ENCODE peak calls at places on chromosome 2, in seven cellular contexts. G, C, W, U, J, T and P are unnamed samples.

GRCh38 chr2:142673836-142674235 is 203.6 kb upstream of the KYNU start:
- DNase-seq in J (no peak), U (no peak), T (no peak), G (no peak), C (no peak), W (no peak), P (no peak)

GRCh38 chr2:164456599-164456998 is 164.7 kb downstream of the GRB14 start:
- DNase-seq in T (no peak), J (no peak), U (no peak), C (no peak), W (no peak), G (peak), P (peak)

GRCh38 chr2:113021312-113021711 is 16.1 kb downstream of the IL36A start:
- DNase-seq in W (no peak), U (no peak), T (no peak), J (no peak), G (no peak), C (no peak), P (no peak)

GRCh38 chr2:129456681-129457080 is 522.8 kb upstream of the RAB6C start:
- DNase-seq in G (no peak), J (no peak), U (no peak), T (no peak), C (no peak), W (no peak), P (no peak)

GRCh38 chr2:136284226-136285119 is 166.5 kb upstream of the CXCR4 start:
- DNase-seq in T (peak), G (no peak), W (no peak), C (no peak), J (no peak), U (no peak), P (no peak)

GRCh38 chr2:238784671-238785527 is 63.0 kb upstream of the TWIST2 start:
- DNase-seq in T (peak), G (peak), W (peak), J (no peak), C (no peak), U (peak), P (peak)

GRCh38 chr2:217538719-217539118 is 464.1 kb downstream of the TNS1 start:
- DNase-seq in J (no peak), G (no peak), W (no peak), U (no peak), T (no peak), C (no peak), P (no peak)

GRCh38 chr2:54158311-54158710 is 42.9 kb downstream of the ACYP2 start:
- DNase-seq in U (no peak), W (no peak), T (no peak), C (no peak), G (no peak), J (no peak), P (no peak)

GRCh38 chr2:69624153-69624552 is 19.4 kb downstream of the AAK1 start:
- DNase-seq in T (no peak), U (no peak), C (no peak), J (no peak), G (no peak), W (no peak), P (no peak)

GRCh38 chr2:166257859-166258258 is 117.9 kb downstream of the SCN9A start:
- DNase-seq in W (no peak), T (no peak), G (no peak), C (no peak), U (no peak), J (no peak), P (no peak)

GRCh38 chr2:42951263-42951938 is 159.0 kb upstream of the HAAO start:
- DNase-seq in W (peak), J (no peak), C (no peak), G (no peak), U (no peak), T (no peak), P (no peak)

GRCh38 chr2:14756122-14756541 is 123.6 kb downstream of the LRATD1 start:
- DNase-seq in T (no peak), J (no peak), W (no peak), G (no peak), C (no peak), U (no peak), P (no peak)

GRCh38 chr2:118084483-118085089 is 3.7 kb upstream of the INSIG2 start:
- DNase-seq in T (no peak), W (no peak), U (no peak), C (no peak), J (no peak), G (no peak), P (no peak)

GRCh38 chr2:113979172-113980128 is 89.6 kb downstream of the ACTR3 start:
- DNase-seq in T (peak), W (no peak), J (no peak), U (peak), C (no peak), G (no peak), P (no peak)

GRCh38 chr2:46700435-46700834 is 215.2 kb downstream of the MCFD2 start:
- DNase-seq in U (no peak), J (no peak), G (no peak), C (no peak), T (no peak), W (no peak), P (no peak)

GRCh38 chr2:172962824-172963223 is 112.8 kb upstream of the MAP3K20 start:
- DNase-seq in U (no peak), G (no peak), J (no peak), C (no peak), T (no peak), W (peak), P (no peak)

GRCh38 chr2:20585710-20586378 is 65.1 kb downstream of the HS1BP3 start:
- DNase-seq in G (no peak), W (no peak), C (no peak), U (no peak), J (no peak), T (no peak), P (no peak)

GRCh38 chr2:234032301-234032856 is 18.1 kb upstream of the SPP2 start:
- DNase-seq in C (peak), U (peak), T (no peak), J (no peak), W (no peak), G (no peak), P (no peak)

GRCh38 chr2:191318729-191319078 is 73.5 kb downstream of the MYO1B start:
- DNase-seq in U (no peak), T (no peak), C (no peak), J (no peak), W (no peak), G (no peak), P (no peak)

GRCh38 chr2:235598026-235598425 is 104.2 kb downstream of the AGAP1 start:
- DNase-seq in C (no peak), U (no peak), J (no peak), T (no peak), W (no peak), G (no peak), P (no peak)

GRCh38 chr2:35415282-35415681 is 940.3 kb upstream of the CRIM1 start:
- DNase-seq in G (no peak), T (no peak), C (no peak), U (no peak), J (no peak), W (no peak), P (no peak)

GRCh38 chr2:141058552-141058951 is 1072.3 kb downstream of the LRP1B start:
- DNase-seq in T (no peak), W (no peak), G (peak), C (no peak), U (no peak), J (no peak), P (no peak)

GRCh38 chr2:52475600-52475999 is 1292.0 kb upstream of the CHAC2 start:
- DNase-seq in G (no peak), W (no peak), J (no peak), U (no peak), C (no peak), T (no peak), P (no peak)

GRCh38 chr2:138032334-138032733 is 68.1 kb downstream of the HNMT start:
- DNase-seq in J (no peak), C (no peak), T (no peak), U (no peak), W (no peak), G (no peak), P (no peak)

GRCh38 chr2:233040174-233040530 is 7.7 kb downstream of the NEU2 start:
- DNase-seq in T (no peak), G (no peak), C (no peak), U (no peak), J (no peak), W (no peak), P (no peak)

GRCh38 chr2:23211987-23212583 is 172.9 kb upstream of the KLHL29 start:
- DNase-seq in T (no peak), C (no peak), G (no peak), W (no peak), J (no peak), U (no peak), P (no peak)

GRCh38 chr2:120867290-120868231 is 131.9 kb downstream of the GLI2 start:
- DNase-seq in W (no peak), G (no peak), C (no peak), U (no peak), T (no peak), J (no peak), P (no peak)